ENCODE peak calls at places on chromosomes 12 and 14, in seven cellular contexts. Y, B, Q, X, L, D and E are unnamed samples.
A peak's percentile ranks its signal among the peaks of the same experiment; 100 is the strongest.

GRCh38 chr14:73633115-73633514 is 11.7 kb upstream of the DNAL1 start:
- DNase-seq in L (no peak), Y (no peak), B (no peak), D (no peak), Q (no peak), X (no peak), E (no peak)

GRCh38 chr14:21092147-21093011 is 6.1 kb downstream of the ZNF219 start:
- DNase-seq in Y (peak; percentile 67), Q (peak; percentile 99), L (peak; percentile 68), D (peak; percentile 86), B (peak; percentile 79), X (peak; percentile 86), E (peak; percentile 90)

GRCh38 chr12:12651752-12652151 is 40.1 kb downstream of the CREBL2 start:
- DNase-seq in Q (no peak), L (no peak), X (peak; percentile 20), Y (no peak), D (no peak), B (no peak), E (no peak)

GRCh38 chr14:54788701-54789100 is 113.9 kb downstream of the GCH1 start:
- DNase-seq in B (no peak), L (no peak), Y (no peak), X (no peak), D (no peak), Q (no peak), E (no peak)

GRCh38 chr14:88232783-88233182 is 90.3 kb downstream of the KCNK10 start:
- DNase-seq in Q (no peak), D (no peak), Y (no peak), L (no peak), B (no peak), X (no peak), E (no peak)

GRCh38 chr14:100279563-100279962 is 26.7 kb downstream of the SLC25A29 start:
- DNase-seq in Y (no peak), Q (no peak), X (no peak), B (no peak), L (no peak), D (no peak), E (no peak)

GRCh38 chr12:97748298-97748697 is 285.7 kb downstream of the RMST start:
- DNase-seq in L (peak; percentile 1), Y (no peak), X (no peak), D (no peak), B (no peak), Q (no peak), E (no peak)

GRCh38 chr12:47095446-47096236 is 15.9 kb upstream of the AMIGO2 start:
- DNase-seq in Q (no peak), B (no peak), L (peak; percentile 70), D (no peak), Y (peak; percentile 95), X (no peak), E (no peak)

GRCh38 chr12:6250343-6250742 is 50.1 kb downstream of the CD9 start:
- DNase-seq in X (no peak), D (no peak), B (no peak), L (no peak), Y (no peak), Q (no peak), E (no peak)

GRCh38 chr12:12723147-12723680 is 6.0 kb downstream of the CDKN1B start:
- DNase-seq in X (no peak), D (no peak), B (no peak), L (peak; percentile 26), Y (peak; percentile 37), Q (no peak), E (no peak)

GRCh38 chr12:122951979-122952892 is 14.0 kb downstream of the ABCB9 start:
- DNase-seq in B (peak; percentile 54), D (peak; percentile 83), Q (peak; percentile 73), X (peak; percentile 66), Y (peak; percentile 67), L (peak; percentile 77), E (peak; percentile 76)

GRCh38 chr14:39617537-39617936 is 185.3 kb upstream of the FBXO33 start:
- DNase-seq in Y (no peak), B (no peak), D (no peak), L (no peak), Q (no peak), X (no peak), E (no peak)

GRCh38 chr14:23034498-23035302 is at the start of gene PSMB5:
- DNase-seq in X (peak; percentile 99), D (peak; percentile 98), Y (peak; percentile 96), L (peak; percentile 96), Q (peak; percentile 80), B (peak; percentile 88), E (peak; percentile 95)

GRCh38 chr12:32836710-32837109 is 59.9 kb downstream of the PKP2 start:
- DNase-seq in D (peak; percentile 64), L (no peak), Y (no peak), B (no peak), X (peak; percentile 37), Q (no peak), E (no peak)

GRCh38 chr12:113244015-113244983 is 23.0 kb downstream of the TPCN1 start:
- DNase-seq in Q (no peak), L (peak; percentile 30), B (no peak), X (no peak), D (no peak), Y (no peak), E (no peak)

GRCh38 chr12:47394070-47394469 is 311.8 kb downstream of the RPAP3 start:
- DNase-seq in L (no peak), Y (no peak), B (no peak), X (peak; percentile 33), D (no peak), Q (no peak), E (no peak)

GRCh38 chr12:49552899-49553298 is 14.1 kb downstream of the KCNH3 start:
- DNase-seq in B (no peak), Q (no peak), X (no peak), L (no peak), D (no peak), Y (no peak), E (no peak)

GRCh38 chr12:101415228-101415627 is 7.7 kb upstream of the ARL1 start:
- DNase-seq in Y (no peak), D (no peak), L (no peak), X (no peak), B (no peak), Q (no peak), E (no peak)

DNA sequence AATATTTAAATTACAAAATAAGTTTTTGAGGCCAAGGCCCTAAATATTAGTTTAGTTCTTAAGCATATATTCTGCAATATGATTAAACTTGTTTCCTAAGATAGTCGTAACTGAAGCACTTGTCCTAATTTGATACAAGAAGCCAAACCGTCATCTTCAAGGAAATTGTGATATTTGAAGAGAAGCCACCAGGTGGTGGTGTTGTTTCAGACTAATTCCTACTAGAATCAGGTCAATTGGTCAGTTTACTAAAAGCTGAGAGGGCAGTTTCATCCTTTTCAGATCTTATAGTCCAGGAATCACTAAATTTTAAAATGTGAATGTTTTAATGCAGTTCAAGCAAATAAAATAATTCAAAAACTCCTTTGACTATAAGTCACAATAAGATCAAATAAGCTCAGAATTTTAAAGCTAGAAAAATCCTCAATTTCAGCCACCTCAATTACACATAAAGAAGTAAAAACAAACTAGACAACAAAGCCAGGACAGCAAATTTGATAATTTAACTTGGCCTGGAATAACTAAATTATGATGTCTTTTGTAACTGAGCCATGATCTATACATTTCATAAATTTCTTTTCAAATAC is 7.1 kb upstream of the ARL1 start:
- DNase-seq in Y (peak; percentile 67), B (peak; percentile 55), D (peak; percentile 87), Q (no peak), X (peak; percentile 67), L (peak; percentile 68), E (peak; percentile 46)
- H3K4ac ChIP-seq in Y (no peak overlapping the region), B (no peak overlapping the region), D (no peak overlapping the region), Q (no peak overlapping the region), X (no peak overlapping the region), L (no peak overlapping the region), E (no peak overlapping the region)

DNA sequence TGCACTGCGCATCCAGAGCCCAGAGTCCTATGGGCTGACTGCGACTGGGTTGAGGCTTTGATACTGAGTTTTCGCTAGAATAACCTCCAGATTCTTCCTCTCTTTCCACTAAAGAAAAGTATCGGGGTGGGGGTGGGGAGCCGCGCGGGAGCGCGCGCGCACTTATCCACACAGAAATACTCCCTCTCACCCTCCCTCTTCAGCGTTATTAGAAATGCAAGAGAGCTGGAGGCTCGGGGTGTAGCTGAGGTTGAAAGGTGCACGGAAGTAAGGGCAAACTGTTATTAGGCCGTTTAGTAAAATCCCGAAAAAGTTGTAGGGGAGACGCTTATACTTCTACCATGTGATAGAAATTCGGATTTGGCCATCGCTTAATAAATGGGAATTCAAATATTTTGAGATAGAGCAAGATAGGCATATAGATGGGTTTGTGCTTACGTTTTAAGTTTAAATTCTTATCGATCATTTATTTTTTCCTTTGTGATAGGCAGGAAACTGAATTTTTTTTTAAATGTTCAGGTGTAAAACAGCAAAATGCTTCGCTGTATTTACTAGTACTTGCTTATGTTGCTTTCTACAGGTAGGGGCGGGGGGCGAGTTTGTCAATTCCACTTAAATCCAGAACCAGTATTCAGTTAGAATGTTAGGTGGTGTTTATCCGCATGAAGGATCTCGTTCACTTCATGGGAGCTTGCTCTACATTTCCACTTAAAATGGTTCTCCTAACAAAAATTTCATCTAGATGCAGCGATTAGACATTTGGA is 1.1 kb downstream of the ARHGAP5 start:
- DNase-seq in D (no peak), X (no peak), B (no peak), Q (no peak), L (peak; percentile 63), Y (peak; percentile 24), E (no peak)
- H3K4ac ChIP-seq in D (peak overlapping the region; percentile 81), X (peak overlapping the region; percentile 96), B (no peak overlapping the region), Q (no peak overlapping the region), L (no peak overlapping the region), Y (peak overlapping the region; percentile 79), E (no peak overlapping the region)

GRCh38 chr12:25018146-25018545 is 69.2 kb upstream of the BCAT1 start:
- DNase-seq in D (no peak), Y (no peak), L (no peak), Q (no peak), B (no peak), X (no peak), E (no peak)

GRCh38 chr12:25017336-25017735 is 68.4 kb upstream of the BCAT1 start:
- DNase-seq in D (no peak), X (no peak), L (no peak), Y (peak; percentile 41), B (no peak), Q (no peak), E (no peak)

GRCh38 chr12:25009511-25010092 is 60.7 kb upstream of the BCAT1 start:
- DNase-seq in L (no peak), Q (no peak), D (no peak), Y (no peak), X (no peak), B (no peak), E (no peak)

GRCh38 chr12:25014961-25015360 is 66.1 kb upstream of the BCAT1 start:
- DNase-seq in B (no peak), D (no peak), X (no peak), Y (peak; percentile 61), Q (no peak), L (no peak), E (no peak)

GRCh38 chr12:25013061-25013460 is 64.2 kb upstream of the BCAT1 start:
- DNase-seq in D (peak; percentile 88), L (no peak), Q (no peak), Y (no peak), X (no peak), B (no peak), E (no peak)
- H3K4ac ChIP-seq in D (no peak overlapping the region), L (no peak overlapping the region), Q (no peak overlapping the region), Y (no peak overlapping the region), X (no peak overlapping the region), B (no peak overlapping the region), E (no peak overlapping the region)

GRCh38 chr14:63611078-63611477 is 30.6 kb downstream of the WDR89 start:
- DNase-seq in D (peak; percentile 27), B (no peak), L (no peak), X (no peak), Q (no peak), Y (no peak), E (no peak)

GRCh38 chr14:63616015-63616414 is 25.7 kb downstream of the WDR89 start:
- DNase-seq in L (peak; percentile 23), Q (no peak), X (no peak), D (peak; percentile 55), Y (no peak), B (no peak), E (no peak)

GRCh38 chr14:63614964-63615363 is 26.7 kb downstream of the WDR89 start:
- DNase-seq in X (no peak), Q (no peak), D (peak; percentile 55), L (peak; percentile 35), B (no peak), Y (peak; percentile 67), E (no peak)
- H3K4ac ChIP-seq in X (no peak overlapping the region), Q (no peak overlapping the region), D (no peak overlapping the region), L (no peak overlapping the region), B (no peak overlapping the region), Y (no peak overlapping the region), E (no peak overlapping the region)